ENCODE peak calls at places on chromosomes 12 and 14, in seven cellular contexts. Y, T, M, O, I, N and W are unnamed samples.

GRCh38 chr12:113299619-113300237 is 35.2 kb downstream of the SLC8B1 start:
- DNase-seq in I (peak), O (peak), T (peak), M (peak), N (peak), Y (peak), W (peak)

GRCh38 chr12:121648458-121649028 is 20.9 kb downstream of the MORN3 start:
- DNase-seq in M (no peak), T (no peak), Y (no peak), I (no peak), N (no peak), O (no peak), W (no peak)

GRCh38 chr12:6070472-6071257 is 53.8 kb downstream of the VWF start:
- DNase-seq in O (no peak), I (no peak), M (no peak), N (peak), Y (no peak), T (no peak), W (no peak)

GRCh38 chr12:115597157-115597712 is 680.3 kb downstream of the MED13L start:
- DNase-seq in M (no peak), I (peak), N (peak), O (no peak), T (peak), Y (no peak), W (peak)

GRCh38 chr14:24817638-24818053 is 183.7 kb upstream of the GZMB start:
- DNase-seq in Y (peak), N (no peak), O (no peak), M (no peak), I (no peak), T (no peak), W (no peak)

GRCh38 chr12:124727244-124727673 is 136.4 kb downstream of the SCARB1 start:
- DNase-seq in T (peak), M (no peak), I (no peak), N (peak), O (peak), Y (no peak), W (peak)

GRCh38 chr12:124518051-124518932 is 49.1 kb downstream of the NCOR2 start:
- DNase-seq in N (peak), O (peak), T (peak), M (no peak), Y (peak), I (no peak), W (no peak)

GRCh38 chr14:106662947-106663346 is 1136.6 kb downstream of the TMEM121 start:
- DNase-seq in M (no peak), N (no peak), O (no peak), I (no peak), Y (no peak), T (no peak), W (peak)

GRCh38 chr14:34301107-34301734 is 160.8 kb downstream of the SPTSSA start:
- DNase-seq in N (peak), M (no peak), O (peak), Y (peak), T (peak), I (peak), W (peak)

GRCh38 chr12:103864710-103865109 is 23.7 kb upstream of the NT5DC3 start:
- DNase-seq in M (no peak), T (no peak), O (no peak), I (no peak), N (peak), Y (no peak), W (no peak)

GRCh38 chr12:104201238-104202001 is 14.2 kb upstream of the TXNRD1 start:
- DNase-seq in Y (peak), T (peak), I (peak), N (peak), O (peak), M (no peak), W (peak)

GRCh38 chr14:93239869-93240677 is 33.0 kb downstream of the UBR7 start:
- DNase-seq in Y (peak), T (peak), M (no peak), I (no peak), N (no peak), O (no peak), W (no peak)

GRCh38 chr12:40104461-40105264 is 1.2 kb downstream of the SLC2A13 start:
- DNase-seq in O (no peak), M (no peak), Y (peak), T (no peak), I (peak), N (no peak), W (no peak)

GRCh38 chr12:111180830-111181726 is 187.8 kb downstream of the PHETA1 start:
- DNase-seq in Y (no peak), N (no peak), O (no peak), T (no peak), M (no peak), I (no peak), W (peak)

GRCh38 chr12:7729683-7730195 is 17.4 kb downstream of the CLEC4C start:
- DNase-seq in I (no peak), T (no peak), N (no peak), O (no peak), Y (no peak), M (no peak), W (no peak)

GRCh38 chr14:40476005-40476404 is 1043.8 kb upstream of the FBXO33 start:
- DNase-seq in I (no peak), N (no peak), M (no peak), O (no peak), Y (no peak), T (no peak), W (no peak)

GRCh38 chr14:28751467-28752058 is 15.0 kb upstream of the FOXG1 start:
- DNase-seq in M (no peak), I (no peak), T (peak), Y (peak), N (peak), O (peak), W (peak)

GRCh38 chr12:95116773-95117172 is 43.4 kb upstream of the NR2C1 start:
- DNase-seq in M (no peak), I (no peak), T (peak), N (no peak), Y (peak), O (no peak), W (no peak)

GRCh38 chr12:90621927-90622326 is 333.0 kb downstream of the CCER1 start:
- DNase-seq in T (no peak), N (no peak), I (no peak), Y (no peak), M (no peak), O (peak), W (no peak)

GRCh38 chr12:117141097-117141898 is 42.1 kb upstream of the TESC start:
- DNase-seq in I (no peak), Y (no peak), N (no peak), T (no peak), M (no peak), O (no peak), W (no peak)

GRCh38 chr14:30132201-30132600 is 204.6 kb upstream of the PRKD1 start:
- DNase-seq in Y (no peak), O (no peak), N (no peak), I (no peak), M (no peak), T (no peak), W (no peak)

GRCh38 chr14:50060871-50061663 is 55.3 kb downstream of the VCPKMT start:
- DNase-seq in Y (peak), O (peak), I (peak), T (no peak), M (no peak), N (peak), W (peak)

GRCh38 chr12:124514145-124514995 is 53.0 kb downstream of the NCOR2 start:
- DNase-seq in T (no peak), O (no peak), M (no peak), Y (no peak), N (no peak), I (no peak), W (no peak)

GRCh38 chr14:101972126-101972785 is 7.9 kb downstream of the DYNC1H1 start:
- DNase-seq in T (peak), Y (peak), M (no peak), I (peak), O (peak), N (peak), W (peak)
- TF ChIP-seq MAX in T (peak), Y (peak), M (no peak), I (no peak), O (peak), N (peak), W (peak)

GRCh38 chr14:75069021-75069810 is at the start of gene ZC2HC1C:
- DNase-seq in N (peak), Y (peak), M (peak), O (peak), T (peak), I (peak), W (peak)
- TF ChIP-seq POLR2A in N (peak), Y (no peak), M (peak), O (peak), T (peak), I (peak), W (no peak)

GRCh38 chr12:130764073-130764472 is 48.0 kb upstream of the RIMBP2 start:
- DNase-seq in Y (peak), T (peak), M (no peak), I (no peak), O (peak), N (no peak), W (peak)

GRCh38 chr12:130765186-130765659 is 49.1 kb upstream of the RIMBP2 start:
- DNase-seq in N (no peak), Y (peak), T (peak), M (no peak), I (no peak), O (peak), W (peak)

GRCh38 chr12:130762319-130762675 is 46.2 kb upstream of the RIMBP2 start:
- DNase-seq in N (no peak), I (no peak), Y (no peak), M (no peak), O (no peak), T (no peak), W (no peak)

GRCh38 chr12:130764475-130765185 is 48.5 kb upstream of the RIMBP2 start:
- DNase-seq in I (peak), T (peak), N (no peak), Y (peak), M (no peak), O (peak), W (peak)

GRCh38 chr12:130761537-130762318 is 45.6 kb upstream of the RIMBP2 start:
- DNase-seq in T (peak), O (no peak), N (peak), Y (peak), I (peak), M (no peak), W (peak)
- H3K4me3 ChIP-seq in T (no peak), O (no peak), N (peak), Y (no peak), I (no peak), M (no peak), W (no peak)

GRCh38 chr12:709631-710030 is 42.7 kb upstream of the WNK1 start:
- DNase-seq in I (no peak), Y (no peak), M (no peak), O (no peak), T (no peak), N (no peak), W (no peak)

GRCh38 chr12:712172-712863 is 40.1 kb upstream of the WNK1 start:
- DNase-seq in M (no peak), N (no peak), O (no peak), I (no peak), T (no peak), Y (no peak), W (no peak)

GRCh38 chr12:718756-719138 is 33.6 kb upstream of the WNK1 start:
- DNase-seq in N (no peak), I (no peak), Y (no peak), O (no peak), M (no peak), T (no peak), W (no peak)

GRCh38 chr12:716506-716905 is 35.9 kb upstream of the WNK1 start:
- DNase-seq in Y (no peak), N (no peak), M (no peak), T (no peak), O (peak), I (peak), W (no peak)

DNA sequence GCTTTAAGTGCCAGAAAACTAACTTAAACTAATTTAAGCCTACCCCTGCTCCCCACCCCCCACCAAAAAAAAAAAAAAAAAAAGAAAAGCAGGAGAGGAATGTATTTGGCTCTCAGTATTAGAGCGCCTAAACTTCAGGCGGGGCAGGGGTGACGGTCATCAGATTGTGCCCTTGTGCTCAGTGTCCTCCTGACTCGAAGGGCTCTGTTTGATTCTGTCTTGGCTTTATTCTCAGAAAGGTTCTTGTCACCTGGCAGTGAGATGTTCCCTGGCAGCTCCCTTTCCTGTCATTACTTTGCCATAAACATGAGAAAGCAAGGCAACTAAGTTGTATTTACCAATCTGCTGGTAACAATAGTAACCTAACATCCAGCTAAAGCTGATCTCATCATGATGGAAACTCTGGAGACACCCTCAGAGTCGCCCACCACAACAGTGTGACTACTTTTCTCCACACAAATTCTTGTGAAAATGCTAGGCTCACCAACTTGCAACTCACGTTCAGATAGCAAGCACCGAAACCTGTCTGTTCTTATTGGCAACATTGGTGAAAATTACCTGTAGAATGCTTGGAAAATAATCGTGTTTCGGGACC is 39.0 kb upstream of the WNK1 start:
- DNase-seq in M (no peak), Y (no peak), T (no peak), O (no peak), I (no peak), N (no peak), W (no peak)
- TF ChIP-seq MAX in M (no peak), Y (no peak), T (no peak), O (no peak), I (no peak), N (no peak), W (no peak)